ENCODE peak calls at places on chromosomes 4 and X, in nine cellular contexts. E, H, W, Q, F, S, C, L and A are unnamed samples.

GRCh38 chrX:150680974-150681373 is 12.2 kb upstream of the MTMR1 start:
- DNase-seq in H (no peak), L (peak), S (no peak), W (no peak), F (no peak), C (peak), E (peak), Q (peak), A (no peak)

GRCh38 chr4:74757136-74757535 is 37.2 kb downstream of the BTC start:
- DNase-seq in F (no peak), Q (no peak), W (no peak), H (no peak), C (no peak), S (no peak), L (no peak), E (no peak), A (no peak)

GRCh38 chrX:43559643-43560042 is 96.5 kb upstream of the MAOA start:
- DNase-seq in F (no peak), S (peak), E (peak), H (peak), W (peak), L (peak), Q (peak), C (peak), A (no peak)

GRCh38 chr4:85489273-85489672 is 14.3 kb downstream of the ARHGAP24 start:
- DNase-seq in F (no peak), C (peak), W (no peak), L (peak), E (no peak), S (no peak), H (no peak), Q (peak), A (no peak)

GRCh38 chrX:46200423-46200822 is 344.8 kb downstream of the ZNF674 start:
- DNase-seq in S (no peak), C (no peak), F (no peak), Q (no peak), E (no peak), H (no peak), L (no peak), W (no peak), A (no peak)

GRCh38 chr4:123744664-123745290 is 348.2 kb downstream of the SPRY1 start:
- DNase-seq in Q (peak), C (no peak), E (no peak), H (no peak), S (peak), L (no peak), W (peak), F (no peak), A (peak)

GRCh38 chr4:127782025-127782274 is 172 bp upstream of the HSPA4L start:
- DNase-seq in H (peak), S (peak), Q (peak), C (peak), L (peak), W (peak), F (peak), E (peak), A (peak)

GRCh38 chr4:6548201-6548881 is 26.6 kb upstream of the MAN2B2 start:
- DNase-seq in L (peak), C (peak), F (no peak), E (peak), S (peak), W (no peak), Q (peak), H (peak), A (no peak)

GRCh38 chrX:74426071-74426470 is 4.8 kb downstream of the SLC16A2 start:
- DNase-seq in W (no peak), H (no peak), E (no peak), S (no peak), F (no peak), C (no peak), Q (no peak), L (no peak), A (no peak)

GRCh38 chrX:119398974-119399771 is at the start of gene SLC25A43:
- DNase-seq in W (peak), F (peak), S (peak), Q (no peak), L (peak), H (peak), E (peak), C (peak), A (no peak)

GRCh38 chrX:2351321-2351720 is 149.5 kb downstream of the DHRSX start:
- DNase-seq in C (peak), Q (peak), H (no peak), F (no peak), E (peak), W (no peak), S (no peak), L (peak), A (no peak)

GRCh38 chr4:105550641-105551040 is 1.8 kb upstream of the ARHGEF38 start:
- DNase-seq in L (peak), Q (no peak), E (peak), W (no peak), C (peak), F (no peak), S (no peak), H (no peak), A (no peak)

GRCh38 chrX:1910207-1910470 is 295.3 kb downstream of the ASMT start:
- DNase-seq in H (no peak), W (no peak), S (no peak), Q (no peak), E (no peak), F (no peak), C (no peak), L (no peak), A (no peak)

GRCh38 chr4:95319169-95319568 is 229.6 kb downstream of the UNC5C start:
- DNase-seq in F (no peak), L (no peak), Q (no peak), C (no peak), E (no peak), W (no peak), S (no peak), H (no peak), A (no peak)

GRCh38 chr4:182822554-182822953 is 94.6 kb downstream of the DCTD start:
- DNase-seq in Q (no peak), S (no peak), L (no peak), W (no peak), H (no peak), E (no peak), F (peak), C (no peak), A (no peak)

GRCh38 chr4:152308925-152309324 is 227.0 kb downstream of the FBXW7 start:
- DNase-seq in H (no peak), S (no peak), E (no peak), L (peak), F (no peak), Q (no peak), C (no peak), W (no peak), A (no peak)

GRCh38 chrX:136162827-136163427 is 15.6 kb downstream of the FHL1 start:
- DNase-seq in W (no peak), E (peak), F (no peak), S (peak), Q (peak), H (peak), C (peak), L (peak), A (no peak)

GRCh38 chrX:130106071-130106470 is 4.2 kb downstream of the ELF4 start:
- DNase-seq in C (no peak), L (no peak), S (no peak), Q (no peak), W (peak), E (no peak), F (no peak), H (no peak), A (no peak)

GRCh38 chr4:42361475-42361874 is 35.8 kb upstream of the SHISA3 start:
- DNase-seq in Q (no peak), L (no peak), F (no peak), W (no peak), C (no peak), S (no peak), H (no peak), E (no peak), A (no peak)

GRCh38 chr4:57418133-57418532 is 307.9 kb upstream of the IGFBP7 start:
- DNase-seq in S (no peak), F (no peak), W (no peak), Q (no peak), L (peak), H (no peak), C (peak), E (no peak), A (no peak)

GRCh38 chr4:161329852-161330251 is 833.9 kb downstream of the FSTL5 start:
- DNase-seq in F (no peak), S (no peak), C (no peak), L (no peak), W (no peak), E (no peak), H (no peak), Q (no peak), A (no peak)

GRCh38 chrX:7514871-7515599 is 327.9 kb upstream of the VCX start:
- DNase-seq in L (peak), W (peak), C (no peak), S (no peak), F (no peak), H (no peak), Q (no peak), E (peak), A (no peak)

GRCh38 chrX:23334871-23335599 is 386 bp downstream of the PTCHD1 start:
- DNase-seq in E (no peak), L (no peak), F (peak), S (no peak), H (no peak), Q (no peak), W (no peak), C (no peak), A (no peak)

GRCh38 chr4:163003979-163004378 is 162.7 kb downstream of the NAF1 start:
- DNase-seq in F (no peak), H (no peak), S (no peak), W (no peak), L (no peak), Q (no peak), E (no peak), C (no peak), A (no peak)

GRCh38 chr4:26985836-26986235 is 125.2 kb downstream of the STIM2 start:
- DNase-seq in S (peak), F (no peak), E (no peak), C (no peak), Q (no peak), W (no peak), L (no peak), H (no peak), A (no peak)

GRCh38 chrX:95974885-95975284 is 709.8 kb upstream of the DIAPH2 start:
- DNase-seq in L (peak), C (no peak), H (no peak), Q (no peak), F (no peak), S (no peak), E (no peak), W (no peak), A (no peak)

GRCh38 chr4:121376541-121376940 is 4.3 kb downstream of the QRFPR start:
- DNase-seq in S (no peak), F (peak), Q (no peak), W (no peak), E (no peak), C (no peak), L (no peak), H (no peak), A (no peak)

GRCh38 chr4:3308691-3309090 is 15.9 kb downstream of the RGS12 start:
- DNase-seq in L (no peak), H (no peak), W (peak), F (peak), C (no peak), E (no peak), S (no peak), Q (no peak), A (no peak)

GRCh38 chr4:85153221-85153620 is 186.7 kb upstream of the WDFY3 start:
- DNase-seq in W (no peak), L (no peak), H (no peak), C (no peak), Q (no peak), F (no peak), E (no peak), S (no peak), A (no peak)

GRCh38 chr4:40363382-40363920 is 28.3 kb downstream of the CHRNA9 start:
- DNase-seq in H (no peak), L (peak), Q (no peak), S (no peak), E (no peak), C (no peak), W (no peak), F (no peak), A (no peak)

GRCh38 chr4:101288365-101289145 is 58.8 kb downstream of the PPP3CA start:
- DNase-seq in Q (no peak), H (peak), E (no peak), C (no peak), S (peak), F (no peak), L (no peak), W (no peak), A (no peak)

GRCh38 chrX:136376713-136377112 is 76.0 kb downstream of the ADGRG4 start:
- DNase-seq in H (no peak), E (no peak), L (peak), W (no peak), Q (no peak), C (no peak), F (no peak), S (no peak), A (no peak)

GRCh38 chrX:30488092-30488491 is 89.5 kb downstream of the TASL start:
- DNase-seq in H (no peak), F (no peak), S (no peak), C (peak), Q (no peak), E (no peak), L (peak), W (no peak), A (no peak)
- TF ChIP-seq CTCF in H (no peak), F (no peak), S (no peak), C (peak), Q (no peak), E (peak), L (peak), W (no peak), A (peak)

GRCh38 chr4:8768357-8768999 is 103.2 kb downstream of the HMX1 start:
- DNase-seq in F (peak), E (no peak), S (no peak), L (no peak), W (no peak), C (no peak), Q (no peak), H (no peak), A (no peak)
- H3K4me3 ChIP-seq in F (no peak), E (no peak), S (no peak), L (no peak), W (no peak), C (no peak), Q (no peak), H (no peak), A (no peak)

GRCh38 chr4:169010125-169011023 is at the start of gene CBR4:
- DNase-seq in H (peak), W (peak), L (peak), F (peak), S (peak), C (peak), Q (peak), E (peak), A (peak)

GRCh38 chr4:169013396-169013795 is 3.3 kb upstream of the CBR4 start:
- DNase-seq in H (no peak), C (no peak), W (no peak), E (no peak), Q (no peak), S (no peak), F (no peak), L (no peak), A (no peak)

GRCh38 chr4:169012049-169012448 is 2.0 kb upstream of the CBR4 start:
- DNase-seq in F (no peak), Q (no peak), E (no peak), L (no peak), W (no peak), S (no peak), C (no peak), H (no peak), A (no peak)

GRCh38 chr4:169008478-169008877 is 1.6 kb downstream of the CBR4 start:
- DNase-seq in H (no peak), W (no peak), C (no peak), S (no peak), F (no peak), L (no peak), Q (no peak), E (no peak), A (no peak)

DNA sequence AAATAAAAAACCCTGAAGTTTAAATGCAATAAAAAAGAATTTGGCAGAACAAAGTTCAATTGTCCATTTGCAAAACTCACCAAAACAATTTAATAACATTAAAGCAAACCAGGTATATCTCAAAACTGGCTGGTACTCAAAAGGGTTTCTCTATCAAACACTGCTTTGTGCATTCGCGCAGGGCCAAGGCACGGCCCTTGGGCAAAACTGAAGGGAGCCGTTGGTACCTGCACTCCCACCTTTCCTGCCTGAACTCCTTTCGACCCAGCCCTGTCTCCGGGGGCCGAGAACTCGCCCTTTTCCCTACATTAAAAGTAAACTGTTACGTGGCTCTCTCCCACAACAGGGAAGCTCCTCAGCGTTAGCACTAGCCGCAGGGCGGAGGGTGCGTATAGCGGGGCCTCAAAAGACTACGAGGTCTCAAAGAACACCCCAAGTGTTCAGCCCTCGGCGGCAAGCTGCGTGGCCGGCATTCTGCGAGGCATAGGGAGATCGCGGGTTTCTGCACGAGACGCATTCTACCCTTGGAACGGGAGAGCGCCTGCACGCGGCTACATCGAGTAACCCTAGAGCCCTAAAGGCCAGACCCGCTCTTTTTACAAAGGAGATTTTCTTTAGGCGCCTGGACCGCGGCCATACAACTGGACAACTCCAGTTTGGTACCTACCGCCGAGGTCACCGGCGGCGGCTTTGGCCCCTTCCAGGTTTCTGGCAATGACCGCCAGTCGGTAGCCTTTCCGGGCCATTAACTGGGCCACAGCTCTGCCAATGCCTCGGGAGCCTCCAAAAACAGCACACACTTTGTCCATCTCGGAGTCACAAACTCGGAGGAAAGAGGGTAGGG is 552 bp downstream of the CBR4 start:
- DNase-seq in Q (peak), F (peak), L (peak), H (peak), S (peak), C (peak), E (peak), W (peak), A (no peak)
- TF ChIP-seq CTCF in Q (peak), F (no peak), L (no peak), H (no peak), S (peak), C (peak), E (peak), W (no peak), A (peak)

GRCh38 chrX:154092371-154092770 is 5.1 kb downstream of the MECP2 start:
- DNase-seq in L (no peak), S (no peak), E (no peak), W (no peak), Q (no peak), F (no peak), H (no peak), C (no peak), A (no peak)

GRCh38 chrX:154097003-154097596 is 417 bp downstream of the MECP2 start:
- DNase-seq in W (peak), H (peak), E (peak), C (peak), S (peak), L (peak), Q (peak), F (peak), A (no peak)

GRCh38 chrX:154096140-154097002 is 1.1 kb downstream of the MECP2 start:
- DNase-seq in W (peak), F (no peak), H (peak), Q (peak), E (peak), S (no peak), C (peak), L (peak), A (no peak)

GRCh38 chrX:154093965-154094364 is 3.6 kb downstream of the MECP2 start:
- DNase-seq in S (no peak), Q (no peak), E (no peak), W (no peak), F (no peak), L (no peak), C (no peak), H (no peak), A (no peak)

DNA sequence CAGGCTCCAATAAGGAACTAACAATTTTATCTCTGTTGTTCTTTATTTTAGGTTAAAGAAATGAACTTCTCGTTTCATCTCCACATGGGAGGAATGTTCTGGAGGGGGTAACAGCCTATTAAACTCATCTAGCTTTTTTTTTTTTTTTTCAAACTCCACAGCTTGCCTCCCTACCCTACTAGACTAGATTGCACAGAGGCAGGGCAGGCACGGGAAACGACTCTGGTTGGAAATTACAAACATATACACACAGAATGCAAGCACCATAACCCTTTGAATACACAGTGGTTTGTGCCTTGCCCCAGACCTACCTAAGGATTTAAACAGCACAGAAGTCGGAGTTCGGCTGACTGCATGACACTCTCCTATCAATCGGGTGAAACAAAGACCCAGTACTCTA is 2.7 kb downstream of the MECP2 start:
- DNase-seq in S (no peak), L (no peak), Q (no peak), H (no peak), F (no peak), W (no peak), C (no peak), E (no peak), A (no peak)
- H3K4me3 ChIP-seq in S (no peak), L (no peak), Q (no peak), H (peak), F (peak), W (peak), C (no peak), E (no peak), A (peak)

GRCh38 chr4:1052231-1052671 is 40.8 kb downstream of the FGFRL1 start:
- DNase-seq in E (no peak), L (no peak), Q (no peak), F (peak), C (no peak), H (no peak), S (no peak), W (no peak), A (no peak)

GRCh38 chr4:1048781-1049590 is 37.6 kb downstream of the FGFRL1 start:
- DNase-seq in C (no peak), F (peak), Q (no peak), S (peak), E (no peak), H (no peak), W (no peak), L (no peak), A (no peak)

GRCh38 chr4:1051472-1051871 is 40.0 kb downstream of the FGFRL1 start:
- DNase-seq in E (no peak), W (no peak), H (no peak), F (no peak), Q (no peak), C (no peak), S (no peak), L (no peak), A (no peak)

GRCh38 chr4:1049591-1049905 is 38.1 kb downstream of the FGFRL1 start:
- DNase-seq in F (peak), L (no peak), Q (no peak), C (no peak), W (no peak), H (peak), S (no peak), E (no peak), A (no peak)

GRCh38 chr4:1050486-1051213 is 39.2 kb downstream of the FGFRL1 start:
- DNase-seq in E (no peak), F (peak), C (no peak), L (no peak), Q (no peak), H (no peak), S (no peak), W (no peak), A (no peak)
- TF ChIP-seq CTCF in E (no peak), F (no peak), C (no peak), L (peak), Q (peak), H (no peak), S (no peak), W (no peak), A (peak)